ENCODE peak calls at places on chromosome 20, in six cellular contexts. X is left ventricle myocardium inferior, J is keratinocyte, F is HFFc6, C is astrocyte of the cerebellum, A is RWPE1. T is an unnamed sample.

GRCh38 chr20:3046677-3047462 is 1.0 kb downstream of the MRPS26 start:
- DNase-seq in A (peak), F (no peak), J (no peak), C (no peak), X (no peak), T (no peak)

GRCh38 chr20:699811-700338 is 24.3 kb upstream of the SCRT2 start:
- DNase-seq in F (no peak), A (no peak), C (no peak), J (no peak), X (peak), T (no peak)

GRCh38 chr20:19291024-19291817 is 78.8 kb downstream of the SLC24A3 start:
- DNase-seq in F (no peak), X (no peak), J (no peak), A (no peak), C (no peak), T (no peak)

GRCh38 chr20:41234546-41234945 is 83.0 kb downstream of the ZHX3 start:
- DNase-seq in J (no peak), F (no peak), A (no peak), C (no peak), X (peak), T (no peak)

GRCh38 chr20:17797579-17797978 is 97.8 kb downstream of the BANF2 start:
- DNase-seq in J (no peak), C (no peak), X (no peak), A (no peak), F (no peak), T (no peak)

GRCh38 chr20:51934301-51935002 is 132.1 kb upstream of the SALL4 start:
- DNase-seq in F (no peak), J (no peak), X (no peak), C (no peak), A (no peak), T (no peak)

GRCh38 chr20:46709055-46709458 is 392 bp upstream of the SLC2A10 start:
- DNase-seq in J (no peak), F (no peak), A (no peak), C (no peak), X (no peak), T (no peak)

GRCh38 chr20:53750827-53751393 is 157.3 kb upstream of the ZNF217 start:
- DNase-seq in X (no peak), F (peak), J (no peak), A (no peak), C (peak), T (peak)

GRCh38 chr20:805713-806112 is 27.8 kb upstream of the FAM110A start:
- DNase-seq in F (no peak), A (no peak), J (no peak), C (no peak), X (no peak), T (no peak)

GRCh38 chr20:1281279-1282057 is 15.4 kb downstream of the SNPH start:
- DNase-seq in F (no peak), C (no peak), A (no peak), X (no peak), J (no peak), T (no peak)

GRCh38 chr20:4217349-4217761 is 202.0 kb upstream of the RNF24 start:
- DNase-seq in F (no peak), X (peak), A (peak), C (no peak), J (no peak), T (no peak)

GRCh38 chr20:13442990-13443389 is 195.7 kb downstream of the TASP1 start:
- DNase-seq in C (no peak), J (no peak), A (no peak), F (no peak), X (no peak), T (no peak)

GRCh38 chr20:53907968-53908751 is 162.2 kb downstream of the BCAS1 start:
- DNase-seq in A (no peak), X (no peak), C (no peak), J (no peak), F (no peak), T (no peak)

GRCh38 chr20:32511358-32512046 is 73.6 kb downstream of the NOL4L start:
- DNase-seq in C (no peak), J (no peak), A (no peak), X (no peak), F (no peak), T (no peak)

GRCh38 chr20:36538026-36538764 is 3.1 kb upstream of the MYL9 start:
- DNase-seq in A (no peak), F (no peak), X (no peak), J (no peak), C (peak), T (no peak)

GRCh38 chr20:41427833-41428232 is 61.2 kb upstream of the EMILIN3 start:
- DNase-seq in F (no peak), X (no peak), J (no peak), A (no peak), C (no peak), T (no peak)

GRCh38 chr20:11780765-11781369 is 136.8 kb upstream of the BTBD3 start:
- DNase-seq in C (no peak), F (no peak), X (no peak), A (no peak), J (no peak), T (no peak)

GRCh38 chr20:5013682-5014447 is 12.6 kb upstream of the SLC23A2 start:
- DNase-seq in J (no peak), F (no peak), X (no peak), A (no peak), C (no peak), T (no peak)

GRCh38 chr20:13464702-13465101 is 174.0 kb downstream of the TASP1 start:
- DNase-seq in A (no peak), J (no peak), X (no peak), F (peak), C (no peak), T (no peak)

GRCh38 chr20:41854765-41855164 is 236.6 kb upstream of the CHD6 start:
- DNase-seq in X (no peak), C (no peak), F (peak), A (peak), J (no peak), T (no peak)

GRCh38 chr20:59770270-59770669 is 163.2 kb downstream of the SYCP2 start:
- DNase-seq in X (no peak), J (no peak), F (no peak), C (no peak), A (peak), T (no peak)

GRCh38 chr20:19828233-19828632 is 70.2 kb downstream of the RIN2 start:
- DNase-seq in C (no peak), J (peak), F (peak), A (peak), X (no peak), T (no peak)

GRCh38 chr20:3766832-3767433 is 620 bp downstream of the ADISSP start:
- DNase-seq in F (no peak), J (no peak), C (no peak), X (no peak), A (no peak), T (no peak)

GRCh38 chr20:4190792-4191519 is 175.6 kb upstream of the RNF24 start:
- DNase-seq in A (peak), X (no peak), F (no peak), C (no peak), J (no peak), T (no peak)

GRCh38 chr20:49270177-49270576 is 7.7 kb downstream of the ZNFX1 start:
- DNase-seq in A (no peak), C (no peak), J (no peak), F (no peak), X (no peak), T (no peak)

GRCh38 chr20:12566596-12566995 is 442.2 kb upstream of the SPTLC3 start:
- DNase-seq in A (no peak), J (no peak), F (no peak), X (no peak), C (no peak), T (no peak)

GRCh38 chr20:58039569-58040092 is 188.8 kb downstream of the ANKRD60 start:
- DNase-seq in F (no peak), C (no peak), A (no peak), J (no peak), X (peak), T (no peak)

GRCh38 chr20:58043122-58043865 is 185.2 kb downstream of the ANKRD60 start:
- DNase-seq in C (no peak), F (no peak), J (no peak), X (no peak), A (no peak), T (no peak)

GRCh38 chr20:58038123-58038654 is 190.3 kb downstream of the ANKRD60 start:
- DNase-seq in X (no peak), J (no peak), F (no peak), A (no peak), C (no peak), T (no peak)

GRCh38 chr20:58042626-58043025 is 185.8 kb downstream of the ANKRD60 start:
- DNase-seq in C (no peak), A (no peak), J (no peak), X (no peak), F (no peak), T (no peak)

DNA sequence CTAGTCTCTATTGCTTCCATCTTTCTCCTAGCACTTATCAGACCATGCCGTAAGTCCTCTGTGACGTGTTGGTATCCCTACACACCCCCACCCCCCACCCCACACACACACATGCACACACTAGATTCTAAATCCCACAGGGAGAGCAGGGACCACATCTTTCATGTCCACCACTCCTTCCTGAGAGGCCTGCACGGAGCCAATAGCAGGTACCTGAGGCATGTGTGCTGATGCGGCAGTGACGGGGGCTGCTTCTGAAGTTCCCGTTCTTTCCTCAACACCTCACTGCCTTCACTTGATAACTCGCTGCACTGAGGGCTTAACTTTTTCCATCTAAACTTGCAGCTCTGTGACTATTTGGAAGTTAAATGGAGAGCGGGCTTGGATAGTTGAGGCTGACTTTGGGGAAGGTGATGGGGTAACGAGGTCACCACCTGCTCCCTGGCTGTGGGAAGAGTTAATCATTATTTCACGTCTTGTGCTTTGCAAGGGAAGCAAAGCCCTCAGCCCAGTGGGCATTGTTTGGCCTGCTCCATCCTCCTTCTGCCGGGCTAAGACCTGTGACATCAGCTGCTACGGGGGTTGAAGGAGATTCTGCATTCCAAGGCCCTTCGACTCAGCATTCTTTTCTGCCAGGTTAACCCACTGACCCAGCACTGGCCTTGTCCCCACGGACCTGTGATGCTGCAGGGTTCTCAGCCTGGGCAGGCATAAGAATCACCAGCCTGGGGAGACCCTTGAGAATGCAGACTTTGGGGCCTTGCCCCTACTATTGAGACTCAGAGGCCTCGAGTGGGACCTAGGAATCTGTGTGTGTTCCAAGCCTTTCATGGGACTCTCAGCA is 187.8 kb downstream of the ANKRD60 start:
- DNase-seq in C (no peak), X (no peak), F (no peak), A (no peak), J (no peak), T (no peak)
- TF ChIP-seq CTCF in C (no peak), X (no peak), F (no peak), A (no peak), J (no peak), T (no peak)

GRCh38 chr20:61742097-61742805 is 323.4 kb downstream of the TAF4 start:
- DNase-seq in J (no peak), C (no peak), A (no peak), F (no peak), X (no peak), T (no peak)
- TF ChIP-seq CTCF in J (no peak), C (no peak), A (no peak), F (no peak), X (no peak), T (no peak)

GRCh38 chr20:50744143-50744792 is 12.9 kb downstream of the PARD6B start:
- DNase-seq in X (peak), J (no peak), C (peak), F (peak), A (peak), T (peak)
- TF ChIP-seq CTCF in X (peak), J (peak), C (peak), F (peak), A (peak), T (peak)

GRCh38 chr20:35091808-35092523 is 641 bp downstream of the TRPC4AP start:
- DNase-seq in C (no peak), X (no peak), J (no peak), F (peak), A (peak), T (no peak)
- TF ChIP-seq CTCF in C (no peak), X (no peak), J (no peak), F (no peak), A (no peak), T (no peak)

DNA sequence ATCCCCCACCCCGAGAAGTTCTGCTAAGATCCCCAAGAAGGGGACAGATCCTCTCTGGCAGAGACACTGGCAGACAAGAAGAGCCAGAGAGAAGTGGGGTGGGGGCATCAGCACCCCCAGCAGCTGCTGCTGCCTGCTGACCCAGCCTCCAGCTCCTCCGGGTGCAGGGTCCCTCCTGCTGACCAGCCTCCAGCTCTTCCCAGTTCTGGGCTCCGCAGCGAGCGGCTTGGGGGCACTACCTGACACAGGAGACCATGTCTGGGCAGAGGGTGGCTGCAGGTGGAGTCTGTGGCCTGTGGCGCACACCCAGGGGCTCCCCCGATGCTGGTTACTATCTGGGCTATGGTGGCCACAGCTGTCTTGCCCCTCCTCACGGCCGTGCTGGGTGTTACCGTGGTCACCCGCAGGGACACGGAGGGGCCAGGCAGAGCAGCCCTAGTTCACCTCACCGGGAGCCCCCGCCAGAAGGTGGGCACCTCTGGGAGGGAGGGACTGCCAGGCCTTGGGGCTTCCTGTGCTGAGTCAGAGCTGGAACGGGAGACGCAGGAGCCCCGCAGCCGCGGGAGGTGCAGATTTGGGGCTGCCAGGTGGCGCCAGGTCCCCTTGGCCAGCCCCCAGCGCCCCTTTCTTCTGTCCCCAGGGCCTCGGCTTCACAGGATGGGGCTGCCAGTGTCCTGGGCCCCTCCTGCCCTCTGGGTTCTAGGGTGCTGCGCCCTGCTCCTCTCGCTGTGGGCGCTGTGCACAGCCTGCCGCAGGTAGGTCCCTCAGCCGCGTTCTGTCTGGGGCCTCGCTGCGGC is 627 bp downstream of the LIME1 start:
- DNase-seq in C (no peak), A (no peak), J (no peak), X (no peak), F (no peak), T (no peak)
- TF ChIP-seq CTCF in C (no peak), A (no peak), J (no peak), X (no peak), F (no peak), T (no peak)

GRCh38 chr20:23200914-23201313 is 114.8 kb upstream of the CD93 start:
- DNase-seq in X (no peak), C (no peak), F (no peak), J (peak), A (peak), T (no peak)
- TF ChIP-seq CTCF in X (peak), C (peak), F (peak), J (peak), A (peak), T (peak)

GRCh38 chr20:10047427-10047826 is 12.6 kb downstream of the ANKEF1 start:
- DNase-seq in X (no peak), A (no peak), J (no peak), C (no peak), F (no peak), T (no peak)
- TF ChIP-seq CTCF in X (no peak), A (no peak), J (peak), C (peak), F (no peak), T (peak)